ENCODE peak calls at places on chromosomes 11 and 22, in six cellular contexts. One of them, this sample, is unnamed.

GRCh38 chr11:95641506-95641905 is 148.1 kb downstream of the FAM76B start:
- DNase-seq in left lung: peak
- DNase-seq in lower lobe of right lung: peak
- DNase-seq in bronchial epithelial cell: peak
- DNase-seq in uterus: no peak
- DNase-seq in WERI-Rb-1: no peak
- DNase-seq in this sample: no peak

GRCh38 chr11:95346207-95346718 is 115.3 kb upstream of the SESN3 start:
- DNase-seq in left lung: no peak
- DNase-seq in lower lobe of right lung: no peak
- DNase-seq in bronchial epithelial cell: no peak
- DNase-seq in uterus: no peak
- DNase-seq in WERI-Rb-1: no peak
- DNase-seq in this sample: no peak

GRCh38 chr22:37849089-37849751 is at the start of gene EIF3L:
- DNase-seq in left lung: peak
- DNase-seq in lower lobe of right lung: peak
- DNase-seq in bronchial epithelial cell: peak
- DNase-seq in uterus: peak
- DNase-seq in WERI-Rb-1: peak
- DNase-seq in this sample: peak

GRCh38 chr11:72220696-72221363 is 3.7 kb upstream of the INPPL1 start:
- DNase-seq in left lung: no peak
- DNase-seq in lower lobe of right lung: no peak
- DNase-seq in bronchial epithelial cell: no peak
- DNase-seq in uterus: no peak
- DNase-seq in WERI-Rb-1: no peak
- DNase-seq in this sample: no peak

GRCh38 chr22:39563571-39564428 is 6.8 kb upstream of the CACNA1I start:
- DNase-seq in left lung: no peak
- DNase-seq in lower lobe of right lung: no peak
- DNase-seq in bronchial epithelial cell: no peak
- DNase-seq in uterus: no peak
- DNase-seq in WERI-Rb-1: no peak
- DNase-seq in this sample: no peak

GRCh38 chr11:105202422-105202821 is 62.9 kb upstream of the CARD18 start:
- DNase-seq in left lung: no peak
- DNase-seq in lower lobe of right lung: no peak
- DNase-seq in bronchial epithelial cell: no peak
- DNase-seq in uterus: no peak
- DNase-seq in WERI-Rb-1: no peak
- DNase-seq in this sample: no peak

GRCh38 chr22:46788426-46789168 is 26.1 kb downstream of the TBC1D22A start:
- DNase-seq in left lung: peak
- DNase-seq in lower lobe of right lung: no peak
- DNase-seq in bronchial epithelial cell: no peak
- DNase-seq in uterus: no peak
- DNase-seq in WERI-Rb-1: no peak
- DNase-seq in this sample: no peak

GRCh38 chr22:39559456-39560105 is 11.0 kb upstream of the CACNA1I start:
- DNase-seq in left lung: no peak
- DNase-seq in lower lobe of right lung: no peak
- DNase-seq in bronchial epithelial cell: no peak
- DNase-seq in uterus: no peak
- DNase-seq in WERI-Rb-1: peak
- DNase-seq in this sample: no peak

GRCh38 chr11:7664867-7665266 is 8.4 kb downstream of the CYB5R2 start:
- DNase-seq in left lung: no peak
- DNase-seq in lower lobe of right lung: no peak
- DNase-seq in bronchial epithelial cell: no peak
- DNase-seq in uterus: no peak
- DNase-seq in WERI-Rb-1: no peak
- DNase-seq in this sample: no peak

GRCh38 chr11:43907028-43907966 is 26.7 kb downstream of the ALKBH3 start:
- DNase-seq in left lung: no peak
- DNase-seq in lower lobe of right lung: no peak
- DNase-seq in bronchial epithelial cell: peak
- DNase-seq in uterus: no peak
- DNase-seq in WERI-Rb-1: no peak
- DNase-seq in this sample: no peak
- TF ChIP-seq CTCF in left lung: no peak
- TF ChIP-seq CTCF in lower lobe of right lung: no peak
- TF ChIP-seq CTCF in bronchial epithelial cell: no peak
- TF ChIP-seq CTCF in uterus: no peak
- TF ChIP-seq CTCF in WERI-Rb-1: no peak
- TF ChIP-seq CTCF in this sample: no peak

DNA sequence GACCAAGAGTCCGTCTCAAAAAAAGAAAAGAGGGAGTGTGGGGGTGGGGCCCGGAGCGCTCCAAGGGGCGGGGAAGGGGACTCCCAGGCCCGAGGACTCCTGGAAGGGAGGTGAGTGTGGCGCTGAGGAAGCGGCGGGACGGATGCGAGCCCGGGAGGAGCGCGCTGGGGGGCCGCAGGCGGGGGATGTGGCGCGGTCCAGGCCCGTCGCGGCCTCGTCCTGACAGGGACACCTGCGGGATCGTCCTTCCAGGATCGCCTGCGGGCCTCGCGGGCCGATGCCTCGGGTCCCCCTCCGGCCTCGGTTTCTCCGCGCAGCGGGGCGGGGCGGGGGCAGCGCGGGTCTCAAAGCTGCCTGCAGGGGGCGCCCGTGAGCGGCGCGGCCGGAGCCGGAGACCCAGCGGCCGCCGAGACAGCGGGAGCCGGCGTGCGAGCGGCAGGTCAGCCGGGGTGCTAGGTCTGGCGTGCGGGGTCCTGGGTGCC is 3.8 kb upstream of the ADORA2A start:
- DNase-seq in left lung: peak
- DNase-seq in lower lobe of right lung: peak
- DNase-seq in bronchial epithelial cell: no peak
- DNase-seq in uterus: no peak
- DNase-seq in WERI-Rb-1: peak
- DNase-seq in this sample: no peak
- H3K4me3 ChIP-seq in left lung: peak
- H3K4me3 ChIP-seq in lower lobe of right lung: peak
- H3K4me3 ChIP-seq in bronchial epithelial cell: peak
- H3K4me3 ChIP-seq in uterus: peak
- H3K4me3 ChIP-seq in WERI-Rb-1: no peak
- H3K4me3 ChIP-seq in this sample: peak

GRCh38 chr11:12048936-12049790 is 40.7 kb upstream of the DKK3 start:
- DNase-seq in left lung: no peak
- DNase-seq in lower lobe of right lung: no peak
- DNase-seq in bronchial epithelial cell: peak
- DNase-seq in uterus: no peak
- DNase-seq in WERI-Rb-1: peak
- DNase-seq in this sample: no peak

GRCh38 chr11:12045914-12046635 is 37.6 kb upstream of the DKK3 start:
- DNase-seq in left lung: no peak
- DNase-seq in lower lobe of right lung: no peak
- DNase-seq in bronchial epithelial cell: peak
- DNase-seq in uterus: no peak
- DNase-seq in WERI-Rb-1: no peak
- DNase-seq in this sample: no peak

GRCh38 chr11:12044799-12045198 is 36.4 kb upstream of the DKK3 start:
- DNase-seq in left lung: no peak
- DNase-seq in lower lobe of right lung: no peak
- DNase-seq in bronchial epithelial cell: no peak
- DNase-seq in uterus: no peak
- DNase-seq in WERI-Rb-1: no peak
- DNase-seq in this sample: no peak

GRCh38 chr11:12043959-12044772 is 35.7 kb upstream of the DKK3 start:
- DNase-seq in left lung: peak
- DNase-seq in lower lobe of right lung: peak
- DNase-seq in bronchial epithelial cell: peak
- DNase-seq in uterus: peak
- DNase-seq in WERI-Rb-1: peak
- DNase-seq in this sample: peak

DNA sequence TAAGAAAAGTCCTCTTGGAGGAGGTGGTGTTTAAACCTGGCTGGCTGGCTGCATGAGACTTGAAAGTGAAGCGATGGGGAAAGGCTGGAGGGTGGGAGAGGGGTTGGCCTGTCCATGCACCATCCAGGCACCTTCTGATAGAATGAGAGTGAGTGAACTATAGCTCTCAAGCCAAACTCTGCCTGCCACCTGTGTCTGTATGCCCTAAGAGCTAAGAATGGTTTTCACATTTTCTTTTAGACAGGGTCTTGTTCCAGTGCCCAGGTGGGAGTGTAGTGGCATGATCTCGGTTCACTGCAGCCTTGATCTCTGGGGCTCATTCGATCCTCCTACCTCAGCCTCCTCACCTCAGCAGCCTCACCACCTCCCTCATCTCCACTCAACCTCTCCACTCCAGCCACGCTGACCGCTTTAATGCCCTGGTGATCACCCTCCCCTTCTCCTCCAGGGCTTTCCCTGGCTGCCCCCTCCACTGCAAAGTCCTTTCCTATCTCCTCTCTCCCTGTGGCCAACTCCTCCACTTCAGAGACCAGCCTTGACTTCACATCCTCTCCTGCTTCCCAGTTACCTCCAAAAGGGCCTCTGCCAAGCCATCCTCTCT is 38.3 kb upstream of the DKK3 start:
- DNase-seq in left lung: no peak
- DNase-seq in lower lobe of right lung: no peak
- DNase-seq in bronchial epithelial cell: no peak
- DNase-seq in uterus: no peak
- DNase-seq in WERI-Rb-1: no peak
- DNase-seq in this sample: no peak
- TF ChIP-seq CTCF in left lung: no peak
- TF ChIP-seq CTCF in lower lobe of right lung: no peak
- TF ChIP-seq CTCF in bronchial epithelial cell: no peak
- TF ChIP-seq CTCF in uterus: no peak
- TF ChIP-seq CTCF in WERI-Rb-1: no peak
- TF ChIP-seq CTCF in this sample: no peak

DNA sequence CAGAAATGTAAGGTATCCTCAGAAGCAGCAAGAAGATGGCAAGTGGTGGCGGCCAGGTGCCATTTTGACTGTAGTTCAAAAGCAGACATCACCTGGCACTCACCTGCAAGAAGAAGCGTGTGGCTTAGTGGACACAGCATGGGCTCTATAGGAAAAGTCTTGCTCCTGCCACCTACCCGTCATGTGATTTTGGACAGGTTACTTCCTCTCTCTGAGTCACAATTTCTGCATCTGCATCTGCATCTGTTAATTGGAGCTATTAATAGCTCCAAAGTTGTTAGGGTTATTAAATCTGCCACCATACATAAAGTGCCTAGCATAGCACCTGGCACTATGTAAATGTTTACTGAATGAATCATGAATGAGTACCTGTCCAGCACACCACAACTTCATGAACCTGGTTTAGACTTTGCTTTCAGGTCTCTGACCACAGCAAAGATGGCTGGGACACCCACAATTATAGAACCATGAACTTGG is 16.8 kb downstream of the RAB30 start:
- DNase-seq in left lung: no peak
- DNase-seq in lower lobe of right lung: no peak
- DNase-seq in bronchial epithelial cell: peak
- DNase-seq in uterus: no peak
- DNase-seq in WERI-Rb-1: no peak
- DNase-seq in this sample: no peak
- H3K4me3 ChIP-seq in left lung: no peak
- H3K4me3 ChIP-seq in lower lobe of right lung: no peak
- H3K4me3 ChIP-seq in bronchial epithelial cell: no peak
- H3K4me3 ChIP-seq in uterus: no peak
- H3K4me3 ChIP-seq in WERI-Rb-1: no peak
- H3K4me3 ChIP-seq in this sample: no peak

GRCh38 chr11:76598426-76598839 is 72.1 kb downstream of the LRRC32 start:
- DNase-seq in left lung: no peak
- DNase-seq in lower lobe of right lung: no peak
- DNase-seq in bronchial epithelial cell: no peak
- DNase-seq in uterus: no peak
- DNase-seq in WERI-Rb-1: peak
- DNase-seq in this sample: no peak

GRCh38 chr11:76597533-76598425 is 72.8 kb downstream of the LRRC32 start:
- DNase-seq in left lung: no peak
- DNase-seq in lower lobe of right lung: no peak
- DNase-seq in bronchial epithelial cell: no peak
- DNase-seq in uterus: no peak
- DNase-seq in WERI-Rb-1: no peak
- DNase-seq in this sample: no peak

GRCh38 chr11:76601272-76601671 is 69.3 kb downstream of the LRRC32 start:
- DNase-seq in left lung: no peak
- DNase-seq in lower lobe of right lung: no peak
- DNase-seq in bronchial epithelial cell: no peak
- DNase-seq in uterus: no peak
- DNase-seq in WERI-Rb-1: no peak
- DNase-seq in this sample: no peak

GRCh38 chr11:76600124-76600655 is 70.4 kb downstream of the LRRC32 start:
- DNase-seq in left lung: no peak
- DNase-seq in lower lobe of right lung: no peak
- DNase-seq in bronchial epithelial cell: no peak
- DNase-seq in uterus: no peak
- DNase-seq in WERI-Rb-1: no peak
- DNase-seq in this sample: no peak

DNA sequence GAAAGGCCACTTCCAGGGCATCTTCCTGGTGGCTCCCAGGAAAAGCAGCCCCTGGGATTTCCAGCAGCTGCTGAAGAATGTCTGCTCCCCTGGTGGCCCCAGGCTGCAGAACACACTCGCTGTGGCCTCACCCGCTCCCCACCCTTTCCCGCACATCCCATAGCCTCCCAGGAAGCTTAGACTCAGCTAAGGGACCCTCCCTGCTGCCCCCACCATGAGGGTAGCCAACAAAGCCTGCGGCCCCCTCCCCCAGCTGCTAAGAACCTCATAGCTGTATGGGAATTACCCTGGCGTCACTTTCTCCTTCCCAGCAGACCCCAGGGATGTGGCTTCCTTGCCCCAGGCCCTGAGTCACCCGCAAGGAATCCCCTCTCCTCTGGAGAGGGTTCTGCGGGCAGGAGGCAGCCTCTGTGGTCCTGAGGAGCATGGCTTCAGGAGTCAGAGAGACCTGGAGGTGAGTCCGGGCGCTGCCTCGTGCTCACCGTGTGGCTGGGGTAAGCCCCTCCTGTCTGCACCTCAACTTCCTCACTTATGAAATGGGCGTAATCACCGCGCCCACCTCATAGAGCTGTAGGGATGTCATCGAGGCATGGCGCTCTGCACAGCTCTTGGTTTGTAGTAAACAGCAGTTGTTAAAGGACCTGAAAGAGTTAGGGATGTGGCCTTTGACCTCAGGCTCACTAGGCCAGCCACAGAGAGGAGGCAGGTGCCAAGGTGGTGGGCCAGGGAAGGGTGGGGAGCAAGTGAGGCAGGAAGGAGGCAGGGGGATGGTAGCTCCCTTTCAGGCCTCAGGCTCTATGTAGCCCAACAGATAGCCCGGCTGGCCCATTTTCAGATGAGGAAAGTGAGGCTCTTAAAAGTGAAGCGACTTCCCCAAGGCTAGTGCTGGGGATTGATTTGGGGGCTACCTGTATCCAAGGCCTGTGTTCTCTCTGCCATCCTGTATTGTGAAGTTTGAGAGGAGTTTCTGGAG is 71.2 kb downstream of the LRRC32 start:
- DNase-seq in left lung: no peak
- DNase-seq in lower lobe of right lung: no peak
- DNase-seq in bronchial epithelial cell: no peak
- DNase-seq in uterus: no peak
- DNase-seq in WERI-Rb-1: no peak
- DNase-seq in this sample: no peak
- TF ChIP-seq CTCF in left lung: no peak
- TF ChIP-seq CTCF in lower lobe of right lung: no peak
- TF ChIP-seq CTCF in bronchial epithelial cell: no peak
- TF ChIP-seq CTCF in uterus: no peak
- TF ChIP-seq CTCF in WERI-Rb-1: peak
- TF ChIP-seq CTCF in this sample: no peak

GRCh38 chr11:82730286-82730685 is 3.4 kb downstream of the FAM181B start:
- DNase-seq in left lung: no peak
- DNase-seq in lower lobe of right lung: no peak
- DNase-seq in bronchial epithelial cell: peak
- DNase-seq in uterus: no peak
- DNase-seq in WERI-Rb-1: no peak
- DNase-seq in this sample: no peak
- H3K4me3 ChIP-seq in left lung: no peak
- H3K4me3 ChIP-seq in lower lobe of right lung: no peak
- H3K4me3 ChIP-seq in bronchial epithelial cell: no peak
- H3K4me3 ChIP-seq in uterus: no peak
- H3K4me3 ChIP-seq in WERI-Rb-1: no peak
- H3K4me3 ChIP-seq in this sample: no peak